ENCODE peak calls at places on chromosomes 1 and 21, in seven cellular contexts. One of them, this sample, is unnamed.

GRCh38 chr21:26843912-26844257 is 1.3 kb downstream of the ADAMTS1 start:
- DNase-seq in astrocyte of the cerebellum: peak; percentile 79
- DNase-seq in GM12865: no peak
- DNase-seq in CD8-positive, alpha-beta T cell: no peak
- DNase-seq in IMR-90: peak; percentile 55
- DNase-seq in BJ: no peak
- DNase-seq in type B pancreatic cell: no peak
- DNase-seq in this sample: no peak

GRCh38 chr21:40634141-40634540 is 212.8 kb downstream of the DSCAM start:
- DNase-seq in astrocyte of the cerebellum: no peak
- DNase-seq in GM12865: no peak
- DNase-seq in CD8-positive, alpha-beta T cell: no peak
- DNase-seq in IMR-90: no peak
- DNase-seq in BJ: no peak
- DNase-seq in type B pancreatic cell: no peak
- DNase-seq in this sample: no peak

GRCh38 chr1:235971020-235971419 is 93.9 kb downstream of the NID1 start:
- DNase-seq in astrocyte of the cerebellum: no peak
- DNase-seq in GM12865: no peak
- DNase-seq in CD8-positive, alpha-beta T cell: no peak
- DNase-seq in IMR-90: no peak
- DNase-seq in BJ: no peak
- DNase-seq in type B pancreatic cell: no peak
- DNase-seq in this sample: no peak

GRCh38 chr1:67545364-67545763 is 115.2 kb upstream of the SERBP1 start:
- DNase-seq in astrocyte of the cerebellum: no peak
- DNase-seq in GM12865: no peak
- DNase-seq in CD8-positive, alpha-beta T cell: no peak
- DNase-seq in IMR-90: no peak
- DNase-seq in BJ: no peak
- DNase-seq in type B pancreatic cell: no peak
- DNase-seq in this sample: no peak

GRCh38 chr1:46686255-46686654 is 14.6 kb downstream of the TEX38 start:
- DNase-seq in astrocyte of the cerebellum: no peak
- DNase-seq in GM12865: no peak
- DNase-seq in CD8-positive, alpha-beta T cell: no peak
- DNase-seq in IMR-90: no peak
- DNase-seq in BJ: no peak
- DNase-seq in type B pancreatic cell: no peak
- DNase-seq in this sample: no peak

GRCh38 chr1:57752847-57753246 is 329.0 kb upstream of the DAB1 start:
- DNase-seq in astrocyte of the cerebellum: no peak
- DNase-seq in GM12865: no peak
- DNase-seq in CD8-positive, alpha-beta T cell: no peak
- DNase-seq in IMR-90: no peak
- DNase-seq in BJ: no peak
- DNase-seq in type B pancreatic cell: no peak
- DNase-seq in this sample: no peak

GRCh38 chr1:236670060-236670459 is 16.2 kb upstream of the ACTN2 start:
- DNase-seq in astrocyte of the cerebellum: no peak
- DNase-seq in GM12865: no peak
- DNase-seq in CD8-positive, alpha-beta T cell: no peak
- DNase-seq in IMR-90: no peak
- DNase-seq in BJ: no peak
- DNase-seq in type B pancreatic cell: no peak
- DNase-seq in this sample: no peak

GRCh38 chr21:45990741-45991605 is 9.4 kb downstream of the COL6A1 start:
- DNase-seq in astrocyte of the cerebellum: no peak
- DNase-seq in GM12865: no peak
- DNase-seq in CD8-positive, alpha-beta T cell: no peak
- DNase-seq in IMR-90: no peak
- DNase-seq in BJ: no peak
- DNase-seq in type B pancreatic cell: no peak
- DNase-seq in this sample: no peak

GRCh38 chr1:53582211-53583020 is 123.2 kb downstream of the DMRTB1 start:
- DNase-seq in astrocyte of the cerebellum: no peak
- DNase-seq in GM12865: no peak
- DNase-seq in CD8-positive, alpha-beta T cell: no peak
- DNase-seq in IMR-90: no peak
- DNase-seq in BJ: no peak
- DNase-seq in type B pancreatic cell: peak; percentile 67
- DNase-seq in this sample: no peak

GRCh38 chr1:8764301-8764937 is 53.0 kb downstream of the RERE start:
- DNase-seq in astrocyte of the cerebellum: no peak
- DNase-seq in GM12865: peak; percentile 50
- DNase-seq in CD8-positive, alpha-beta T cell: no peak
- DNase-seq in IMR-90: no peak
- DNase-seq in BJ: no peak
- DNase-seq in type B pancreatic cell: no peak
- DNase-seq in this sample: peak; percentile 47

GRCh38 chr21:34900376-34900775 is 148.7 kb downstream of the RUNX1 start:
- DNase-seq in astrocyte of the cerebellum: no peak
- DNase-seq in GM12865: no peak
- DNase-seq in CD8-positive, alpha-beta T cell: no peak
- DNase-seq in IMR-90: no peak
- DNase-seq in BJ: peak; percentile 82
- DNase-seq in type B pancreatic cell: no peak
- DNase-seq in this sample: no peak

GRCh38 chr21:45594721-45595489 is 48.6 kb upstream of the PCBP3 start:
- DNase-seq in astrocyte of the cerebellum: no peak
- DNase-seq in GM12865: no peak
- DNase-seq in CD8-positive, alpha-beta T cell: no peak
- DNase-seq in IMR-90: no peak
- DNase-seq in BJ: no peak
- DNase-seq in type B pancreatic cell: no peak
- DNase-seq in this sample: no peak

GRCh38 chr1:110007045-110007444 is 22.5 kb downstream of the AHCYL1 start:
- DNase-seq in astrocyte of the cerebellum: no peak
- DNase-seq in GM12865: no peak
- DNase-seq in CD8-positive, alpha-beta T cell: no peak
- DNase-seq in IMR-90: no peak
- DNase-seq in BJ: no peak
- DNase-seq in type B pancreatic cell: no peak
- DNase-seq in this sample: no peak

GRCh38 chr1:23799255-23799569 is 1.3 kb downstream of the GALE start:
- DNase-seq in astrocyte of the cerebellum: no peak
- DNase-seq in GM12865: no peak
- DNase-seq in CD8-positive, alpha-beta T cell: no peak
- DNase-seq in IMR-90: no peak
- DNase-seq in BJ: no peak
- DNase-seq in type B pancreatic cell: no peak
- DNase-seq in this sample: no peak

GRCh38 chr1:111441573-111442192 is 7.4 kb downstream of the WDR77 start:
- DNase-seq in astrocyte of the cerebellum: no peak
- DNase-seq in GM12865: peak; percentile 72
- DNase-seq in CD8-positive, alpha-beta T cell: peak; percentile 42
- DNase-seq in IMR-90: peak; percentile 25
- DNase-seq in BJ: no peak
- DNase-seq in type B pancreatic cell: no peak
- DNase-seq in this sample: peak; percentile 45

GRCh38 chr1:51622455-51622913 is 5.6 kb downstream of the OSBPL9 start:
- DNase-seq in astrocyte of the cerebellum: peak; percentile 34
- DNase-seq in GM12865: peak; percentile 20
- DNase-seq in CD8-positive, alpha-beta T cell: no peak
- DNase-seq in IMR-90: peak; percentile 80
- DNase-seq in BJ: no peak
- DNase-seq in type B pancreatic cell: no peak
- DNase-seq in this sample: no peak

GRCh38 chr1:51624851-51625250 is 8.0 kb downstream of the OSBPL9 start:
- DNase-seq in astrocyte of the cerebellum: no peak
- DNase-seq in GM12865: no peak
- DNase-seq in CD8-positive, alpha-beta T cell: no peak
- DNase-seq in IMR-90: peak; percentile 47
- DNase-seq in BJ: no peak
- DNase-seq in type B pancreatic cell: no peak
- DNase-seq in this sample: no peak

GRCh38 chr1:51621841-51622454 is 5.1 kb downstream of the OSBPL9 start:
- DNase-seq in astrocyte of the cerebellum: no peak
- DNase-seq in GM12865: no peak
- DNase-seq in CD8-positive, alpha-beta T cell: no peak
- DNase-seq in IMR-90: no peak
- DNase-seq in BJ: no peak
- DNase-seq in type B pancreatic cell: no peak
- DNase-seq in this sample: no peak

GRCh38 chr1:51623450-51623849 is 6.6 kb downstream of the OSBPL9 start:
- DNase-seq in astrocyte of the cerebellum: no peak
- DNase-seq in GM12865: no peak
- DNase-seq in CD8-positive, alpha-beta T cell: no peak
- DNase-seq in IMR-90: no peak
- DNase-seq in BJ: no peak
- DNase-seq in type B pancreatic cell: no peak
- DNase-seq in this sample: no peak

DNA sequence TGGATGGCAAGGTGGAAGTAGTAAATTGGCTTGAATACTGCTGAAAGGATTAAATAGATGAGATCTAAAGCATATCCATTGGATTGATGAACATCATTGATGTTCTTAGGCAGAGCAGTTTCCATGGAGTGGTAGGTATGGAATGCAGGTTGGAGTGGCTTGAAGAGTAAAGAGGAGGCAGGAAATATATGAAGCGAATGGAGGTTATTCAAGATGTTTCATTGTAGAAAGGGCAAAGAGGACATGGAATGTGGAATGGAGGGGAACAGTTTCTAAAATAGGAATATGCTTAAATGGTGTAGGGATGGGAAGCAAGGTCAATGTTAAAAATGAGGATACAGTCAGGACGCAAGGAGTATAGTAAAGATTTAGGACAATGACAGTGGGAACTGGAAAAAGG is 6.1 kb downstream of the OSBPL9 start:
- DNase-seq in astrocyte of the cerebellum: no peak
- DNase-seq in GM12865: no peak
- DNase-seq in CD8-positive, alpha-beta T cell: no peak
- DNase-seq in IMR-90: no peak
- DNase-seq in BJ: no peak
- DNase-seq in type B pancreatic cell: no peak
- DNase-seq in this sample: no peak
- TF ChIP-seq CTCF in astrocyte of the cerebellum: no peak
- TF ChIP-seq CTCF in GM12865: no peak
- TF ChIP-seq CTCF in CD8-positive, alpha-beta T cell: no peak
- TF ChIP-seq CTCF in IMR-90: no peak
- TF ChIP-seq CTCF in BJ: no peak
- TF ChIP-seq CTCF in type B pancreatic cell: no peak
- TF ChIP-seq CTCF in this sample: no peak

GRCh38 chr1:214491468-214492120 is 59.8 kb downstream of the PTPN14 start:
- DNase-seq in astrocyte of the cerebellum: no peak
- DNase-seq in GM12865: peak; percentile 3
- DNase-seq in CD8-positive, alpha-beta T cell: no peak
- DNase-seq in IMR-90: no peak
- DNase-seq in BJ: no peak
- DNase-seq in type B pancreatic cell: no peak
- DNase-seq in this sample: no peak
- TF ChIP-seq CTCF in astrocyte of the cerebellum: no peak
- TF ChIP-seq CTCF in GM12865: no peak
- TF ChIP-seq CTCF in CD8-positive, alpha-beta T cell: no peak
- TF ChIP-seq CTCF in IMR-90: no peak
- TF ChIP-seq CTCF in BJ: no peak
- TF ChIP-seq CTCF in type B pancreatic cell: no peak
- TF ChIP-seq CTCF in this sample: no peak

DNA sequence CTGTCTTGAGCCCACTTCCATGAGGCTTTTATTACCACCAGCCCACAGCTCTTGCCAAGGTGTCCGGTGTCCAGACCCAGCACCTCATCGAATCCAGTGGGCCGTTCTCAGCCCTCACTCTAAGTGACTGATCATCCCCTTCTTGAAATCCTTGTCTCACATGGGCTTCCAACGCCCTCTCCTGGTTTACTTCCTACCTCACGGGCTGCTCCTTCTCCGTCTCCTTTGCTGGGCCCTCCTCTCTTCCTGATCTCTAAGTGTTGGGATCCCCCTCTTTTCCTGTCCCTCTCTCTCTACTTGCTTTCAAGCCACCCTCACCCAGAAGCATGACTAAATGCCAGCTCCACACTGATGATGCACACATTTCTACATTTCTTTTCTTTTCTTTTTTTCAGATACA is 9.0 kb upstream of the RHBG start:
- DNase-seq in astrocyte of the cerebellum: no peak
- DNase-seq in GM12865: peak; percentile 19
- DNase-seq in CD8-positive, alpha-beta T cell: no peak
- DNase-seq in IMR-90: peak; percentile 43
- DNase-seq in BJ: no peak
- DNase-seq in type B pancreatic cell: no peak
- DNase-seq in this sample: peak; percentile 12
- TF ChIP-seq CTCF in astrocyte of the cerebellum: peak; percentile 16
- TF ChIP-seq CTCF in GM12865: peak; percentile 4
- TF ChIP-seq CTCF in CD8-positive, alpha-beta T cell: no peak
- TF ChIP-seq CTCF in IMR-90: peak; percentile 52
- TF ChIP-seq CTCF in BJ: peak; percentile 66
- TF ChIP-seq CTCF in type B pancreatic cell: peak; percentile 29
- TF ChIP-seq CTCF in this sample: no peak

GRCh38 chr1:98985687-98986086 is 19.0 kb downstream of the PLPPR5 start:
- DNase-seq in astrocyte of the cerebellum: no peak
- DNase-seq in GM12865: no peak
- DNase-seq in CD8-positive, alpha-beta T cell: no peak
- DNase-seq in IMR-90: no peak
- DNase-seq in BJ: no peak
- DNase-seq in type B pancreatic cell: no peak
- DNase-seq in this sample: no peak

GRCh38 chr1:98988906-98989603 is 15.6 kb downstream of the PLPPR5 start:
- DNase-seq in astrocyte of the cerebellum: no peak
- DNase-seq in GM12865: no peak
- DNase-seq in CD8-positive, alpha-beta T cell: no peak
- DNase-seq in IMR-90: peak; percentile 15
- DNase-seq in BJ: no peak
- DNase-seq in type B pancreatic cell: no peak
- DNase-seq in this sample: no peak

GRCh38 chr1:98992844-98993243 is 11.8 kb downstream of the PLPPR5 start:
- DNase-seq in astrocyte of the cerebellum: no peak
- DNase-seq in GM12865: no peak
- DNase-seq in CD8-positive, alpha-beta T cell: no peak
- DNase-seq in IMR-90: no peak
- DNase-seq in BJ: no peak
- DNase-seq in type B pancreatic cell: no peak
- DNase-seq in this sample: no peak

DNA sequence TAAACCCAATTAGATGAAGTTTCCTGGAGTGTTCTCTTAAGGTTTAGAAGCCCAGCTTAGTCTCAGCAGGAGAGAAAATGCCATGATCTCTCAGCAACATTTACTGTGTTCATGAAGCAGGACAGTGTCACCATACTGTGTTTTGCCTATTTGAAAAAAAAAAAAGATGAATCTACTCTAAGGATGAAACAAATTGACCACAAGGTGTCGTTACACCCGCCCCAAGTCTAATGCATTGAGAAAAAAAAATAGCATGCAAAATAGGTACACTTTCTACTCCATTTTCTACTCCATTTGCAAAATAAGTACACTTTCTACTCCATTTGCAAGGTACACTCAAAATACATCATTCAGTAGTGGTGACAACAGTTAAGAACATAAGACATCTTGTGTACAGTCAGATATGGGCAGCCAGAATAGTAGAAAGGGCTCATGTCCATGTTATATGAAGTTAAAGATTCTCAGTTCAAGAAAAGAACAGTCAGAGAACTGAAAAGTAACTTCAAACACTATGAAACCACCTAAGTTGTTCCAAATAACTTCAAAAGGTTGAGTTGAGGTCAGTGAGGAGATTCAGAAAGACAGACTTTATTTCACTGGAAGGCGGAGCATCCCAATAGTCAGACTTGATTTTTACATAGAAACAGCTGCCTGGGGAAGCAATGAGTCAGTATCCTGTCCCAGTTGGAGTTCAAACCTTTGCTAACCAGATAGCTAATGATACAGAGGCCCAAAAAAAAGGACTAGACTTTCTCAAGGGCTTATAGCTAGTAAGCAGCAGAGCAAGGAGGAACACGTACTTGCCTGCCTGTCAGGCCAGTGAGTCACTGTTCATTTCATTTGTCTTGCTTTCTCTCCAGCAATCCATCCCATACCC is 13.3 kb downstream of the PLPPR5 start:
- DNase-seq in astrocyte of the cerebellum: peak; percentile 92
- DNase-seq in GM12865: peak; percentile 31
- DNase-seq in CD8-positive, alpha-beta T cell: no peak
- DNase-seq in IMR-90: peak; percentile 93
- DNase-seq in BJ: peak; percentile 63
- DNase-seq in type B pancreatic cell: no peak
- DNase-seq in this sample: no peak
- TF ChIP-seq CTCF in astrocyte of the cerebellum: peak; percentile 38
- TF ChIP-seq CTCF in GM12865: peak; percentile 28
- TF ChIP-seq CTCF in CD8-positive, alpha-beta T cell: no peak
- TF ChIP-seq CTCF in IMR-90: peak; percentile 13
- TF ChIP-seq CTCF in BJ: peak; percentile 9
- TF ChIP-seq CTCF in type B pancreatic cell: peak; percentile 65
- TF ChIP-seq CTCF in this sample: peak; percentile 29

This sample was measured in GM20000.